ENCODE peak calls at places on chromosomes 13 and 19, in ten cellular contexts. Z, D, P, K, Q, J, L, Y, N and C are unnamed samples.

GRCh38 chr13:109155301-109155761 is 525.9 kb downstream of the MYO16 start:
- DNase-seq in Z (no peak), D (no peak), P (no peak), K (peak), Q (peak), J (no peak), L (no peak), Y (peak), N (no peak), C (no peak)

GRCh38 chr19:24054044-24054935 is 32.7 kb upstream of the ZNF254 start:
- DNase-seq in Z (no peak), D (no peak), P (no peak), K (no peak), Q (peak), J (no peak), L (no peak), Y (peak), N (no peak), C (no peak)

GRCh38 chr13:19606152-19606551 is 27.3 kb upstream of the MPHOSPH8 start:
- DNase-seq in Z (peak), D (no peak), P (no peak), K (no peak), Q (peak), J (no peak), L (no peak), Y (peak), N (no peak), C (no peak)

GRCh38 chr13:78241278-78241919 is 322.8 kb upstream of the EDNRB start:
- DNase-seq in Z (peak), D (no peak), P (peak), K (peak), Q (peak), J (peak), L (no peak), Y (peak), N (no peak), C (no peak)

GRCh38 chr19:48553676-48554384 is 1.9 kb downstream of the SULT2B1 start:
- DNase-seq in Z (no peak), D (no peak), P (no peak), K (no peak), Q (peak), J (no peak), L (peak), Y (no peak), N (no peak), C (no peak)

GRCh38 chr19:5093297-5093858 is 124.5 kb downstream of the KDM4B start:
- DNase-seq in Z (peak), D (peak), P (no peak), K (no peak), Q (no peak), J (no peak), L (no peak), Y (no peak), N (no peak), C (no peak)

GRCh38 chr19:33186835-33187540 is 7.1 kb upstream of the LRP3 start:
- DNase-seq in Z (no peak), D (peak), P (no peak), K (no peak), Q (no peak), J (no peak), L (no peak), Y (no peak), N (no peak), C (no peak)

GRCh38 chr13:32889986-32890565 is 126.1 kb upstream of the KL start:
- DNase-seq in Z (no peak), D (no peak), P (no peak), K (no peak), Q (no peak), J (no peak), L (no peak), Y (no peak), N (no peak), C (no peak)

GRCh38 chr13:106796280-106797047 is 228.5 kb upstream of the ARGLU1 start:
- DNase-seq in Z (no peak), D (no peak), P (no peak), K (no peak), Q (no peak), J (no peak), L (no peak), Y (no peak), N (no peak), C (no peak)

GRCh38 chr13:79745141-79745540 is 264.2 kb downstream of the NDFIP2 start:
- DNase-seq in Z (no peak), D (no peak), P (no peak), K (no peak), Q (no peak), J (no peak), L (no peak), Y (no peak), N (no peak), C (no peak)

GRCh38 chr19:19820774-19821315 is 705 bp downstream of the ZNF506 start:
- DNase-seq in Z (no peak), D (no peak), P (no peak), K (no peak), Q (no peak), J (no peak), L (no peak), Y (no peak), N (no peak), C (no peak)

GRCh38 chr19:49157445-49158224 is at the start of gene TRPM4:
- DNase-seq in Z (peak), D (peak), P (no peak), K (peak), Q (peak), J (peak), L (peak), Y (peak), N (peak), C (peak)

GRCh38 chr13:43031881-43032280 is 8.5 kb downstream of the DNAJC15 start:
- DNase-seq in Z (no peak), D (no peak), P (no peak), K (no peak), Q (no peak), J (no peak), L (no peak), Y (no peak), N (no peak), C (no peak)

GRCh38 chr13:52975969-52976368 is 52.6 kb upstream of the OLFM4 start:
- DNase-seq in Z (no peak), D (no peak), P (no peak), K (no peak), Q (no peak), J (no peak), L (no peak), Y (no peak), N (no peak), C (no peak)